ENCODE peak calls at places on chromosomes 12 and 14, in five cellular contexts. I is endothelial cell of umbilical vein, M is fibroblast of lung, R is DND-41, Z is mammary epithelial cell. T is an unnamed sample.

GRCh38 chr12:57896437-57897201 is 44.7 kb upstream of the ATP23 start:
- DNase-seq in I (peak; percentile 75), M (peak; percentile 70), R (no peak), Z (no peak), T (no peak)

GRCh38 chr14:62673014-62673727 is 372.1 kb downstream of the KCNH5 start:
- DNase-seq in I (no peak), M (no peak), R (no peak), Z (no peak), T (no peak)

GRCh38 chr12:91617830-91618229 is 435.2 kb upstream of the DCN start:
- DNase-seq in I (no peak), M (no peak), R (no peak), Z (peak; percentile 41), T (no peak)

GRCh38 chr12:42868291-42868690 is 278.7 kb upstream of the PRICKLE1 start:
- DNase-seq in I (no peak), M (peak; percentile 96), R (no peak), Z (peak; percentile 52), T (no peak)

GRCh38 chr14:104086661-104087461 is 1.4 kb downstream of the ASPG start:
- DNase-seq in I (no peak), M (no peak), R (no peak), Z (no peak), T (no peak)

GRCh38 chr14:24392327-24393098 is 6.3 kb upstream of the NYNRIN start:
- DNase-seq in I (peak; percentile 70), M (peak; percentile 59), R (no peak), Z (peak; percentile 73), T (no peak)

GRCh38 chr12:103075848-103076247 is 118.4 kb downstream of the ASCL1 start:
- DNase-seq in I (no peak), M (no peak), R (no peak), Z (no peak), T (no peak)

GRCh38 chr14:51454351-51454750 is 197.4 kb upstream of the FRMD6 start:
- DNase-seq in I (no peak), M (no peak), R (no peak), Z (no peak), T (no peak)

GRCh38 chr12:76942276-76942675 is 63.5 kb upstream of the CSRP2 start:
- DNase-seq in I (no peak), M (peak; percentile 70), R (no peak), Z (peak; percentile 17), T (no peak)

GRCh38 chr12:88448337-88448944 is 131.8 kb downstream of the KITLG start:
- DNase-seq in I (no peak), M (no peak), R (no peak), Z (no peak), T (no peak)

GRCh38 chr14:95255013-95255412 is 64.7 kb downstream of the CLMN start:
- DNase-seq in I (no peak), M (no peak), R (no peak), Z (no peak), T (no peak)

GRCh38 chr12:7444537-7444936 is 584 bp upstream of the CD163L1 start:
- DNase-seq in I (no peak), M (no peak), R (no peak), Z (no peak), T (no peak)

GRCh38 chr12:58961166-58961565 is 40.9 kb upstream of the LRIG3 start:
- DNase-seq in I (no peak), M (no peak), R (no peak), Z (no peak), T (no peak)

GRCh38 chr12:118645219-118645618 is 268.9 kb downstream of the SUDS3 start:
- DNase-seq in I (no peak), M (no peak), R (peak; percentile 60), Z (no peak), T (no peak)

GRCh38 chr14:50225974-50226297 is 5.4 kb downstream of the SOS2 start:
- DNase-seq in I (no peak), M (no peak), R (no peak), Z (no peak), T (no peak)

GRCh38 chr14:96584199-96584906 is 82.2 kb downstream of the PAPOLA start:
- DNase-seq in I (peak; percentile 21), M (peak; percentile 35), R (no peak), Z (peak; percentile 29), T (no peak)

GRCh38 chr14:26984318-26985177 is 386.7 kb upstream of the NOVA1 start:
- DNase-seq in I (peak; percentile 57), M (peak; percentile 55), R (peak; percentile 20), Z (peak; percentile 1), T (no peak)

GRCh38 chr12:17592472-17592871 is 497.5 kb downstream of the RERGL start:
- DNase-seq in I (no peak), M (no peak), R (no peak), Z (no peak), T (no peak)

GRCh38 chr14:99066378-99066777 is 205.6 kb downstream of the BCL11B start:
- DNase-seq in I (no peak), M (no peak), R (no peak), Z (peak; percentile 91), T (no peak)

GRCh38 chr12:56431850-56432249 is 17.4 kb downstream of the TIMELESS start:
- DNase-seq in I (no peak), M (no peak), R (no peak), Z (no peak), T (no peak)

GRCh38 chr12:123813349-123813748 is 51.2 kb downstream of the DNAH10 start:
- DNase-seq in I (no peak), M (peak; percentile 48), R (no peak), Z (peak; percentile 12), T (no peak)

GRCh38 chr12:113448874-113449273 is 22.8 kb downstream of the LHX5 start:
- DNase-seq in I (no peak), M (no peak), R (no peak), Z (no peak), T (no peak)

GRCh38 chr14:90758959-90759358 is 57.3 kb downstream of the TTC7B start:
- DNase-seq in I (peak; percentile 45), M (no peak), R (no peak), Z (no peak), T (no peak)

GRCh38 chr12:7916936-7917335 is 19.1 kb downstream of the SLC2A3 start:
- DNase-seq in I (no peak), M (no peak), R (no peak), Z (no peak), T (no peak)

GRCh38 chr12:54443446-54443845 is 24.4 kb upstream of the ITGA5 start:
- DNase-seq in I (no peak), M (no peak), R (no peak), Z (no peak), T (no peak)

GRCh38 chr12:101823891-101824290 is 6.9 kb downstream of the GNPTAB start:
- DNase-seq in I (peak; percentile 18), M (peak; percentile 15), R (peak; percentile 91), Z (no peak), T (no peak)

GRCh38 chr12:95742586-95742985 is 48.0 kb downstream of the NTN4 start:
- DNase-seq in I (no peak), M (no peak), R (no peak), Z (no peak), T (no peak)

GRCh38 chr12:7645395-7646177 is 20.1 kb downstream of the APOBEC1 start:
- DNase-seq in I (peak; percentile 34), M (peak; percentile 10), R (peak; percentile 45), Z (no peak), T (no peak)

GRCh38 chr12:15846887-15847286 is 35.3 kb upstream of the STRAP start:
- DNase-seq in I (no peak), M (peak; percentile 24), R (no peak), Z (no peak), T (no peak)

GRCh38 chr14:104395941-104396681 is 183.5 kb upstream of the C14orf180 start:
- DNase-seq in I (no peak), M (no peak), R (peak; percentile 1), Z (no peak), T (no peak)

GRCh38 chr14:74611672-74612345 is at the start of gene LTBP2:
- DNase-seq in I (no peak), M (peak; percentile 55), R (no peak), Z (peak; percentile 40), T (no peak)
- TF ChIP-seq EZH2 in I (no peak), M (no peak), R (no peak), Z (no peak), T (no peak)

GRCh38 chr14:78164226-78164853 is 5.8 kb upstream of the NRXN3 start:
- DNase-seq in I (no peak), M (no peak), R (peak; percentile 12), Z (no peak), T (no peak)
- TF ChIP-seq CTCF in I (peak; percentile 32), M (peak; percentile 32), R (peak; percentile 57), Z (peak; percentile 13), T (peak; percentile 98)

GRCh38 chr14:55620277-55620676 is 40.3 kb downstream of the KTN1 start:
- DNase-seq in I (no peak), M (no peak), R (no peak), Z (no peak), T (no peak)
- TF ChIP-seq EZH2 in I (no peak), M (no peak), R (no peak), Z (no peak), T (no peak)

GRCh38 chr12:126926023-126926600 is 1340.9 kb upstream of the TMEM132C start:
- DNase-seq in I (no peak), M (no peak), R (no peak), Z (peak; percentile 4), T (no peak)
- TF ChIP-seq CTCF in I (no peak), M (no peak), R (no peak), Z (no peak), T (no peak)

DNA sequence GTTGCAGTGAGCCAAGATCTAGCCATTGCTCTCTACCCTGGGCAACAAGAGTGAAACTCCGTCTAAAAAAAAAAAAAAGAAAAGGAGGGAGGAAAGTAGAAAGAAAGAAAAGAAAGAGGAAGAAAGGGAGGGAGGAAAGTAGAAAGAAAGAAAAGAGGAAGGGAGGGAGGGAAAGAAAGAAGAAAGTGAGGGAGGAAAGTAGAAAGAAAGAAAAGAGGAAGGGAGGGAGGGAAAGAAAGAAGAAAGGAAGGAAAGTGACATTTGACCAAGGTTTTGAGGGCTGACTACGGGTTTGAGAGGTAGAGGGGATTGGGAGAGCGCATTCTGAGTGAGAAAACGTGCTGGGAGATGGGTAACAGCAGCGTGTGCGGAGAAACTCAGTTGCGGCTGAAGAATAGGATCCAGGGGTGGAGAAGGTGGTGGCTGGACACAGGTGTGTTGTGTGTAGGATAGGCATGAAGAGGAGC is 521 bp upstream of the PAPLN start:
- DNase-seq in I (no peak), M (no peak), R (no peak), Z (no peak), T (no peak)
- TF ChIP-seq EZH2 in I (no peak), M (no peak), R (no peak), Z (no peak), T (no peak)

GRCh38 chr12:24723759-24724158 is 225.1 kb downstream of the BCAT1 start:
- DNase-seq in I (no peak), M (no peak), R (no peak), Z (no peak), T (no peak)

GRCh38 chr12:24728826-24729225 is 220.1 kb downstream of the BCAT1 start:
- DNase-seq in I (no peak), M (no peak), R (no peak), Z (no peak), T (no peak)

GRCh38 chr12:24724765-24725307 is 224.1 kb downstream of the BCAT1 start:
- DNase-seq in I (no peak), M (no peak), R (no peak), Z (no peak), T (no peak)

GRCh38 chr12:24730461-24730896 is 218.4 kb downstream of the BCAT1 start:
- DNase-seq in I (no peak), M (no peak), R (no peak), Z (no peak), T (no peak)

GRCh38 chr12:24728366-24728765 is 220.5 kb downstream of the BCAT1 start:
- DNase-seq in I (peak; percentile 31), M (peak; percentile 35), R (peak; percentile 25), Z (peak; percentile 14), T (no peak)
- TF ChIP-seq CTCF in I (peak; percentile 48), M (peak; percentile 51), R (peak; percentile 74), Z (peak; percentile 47), T (no peak)

GRCh38 chr14:71933026-71933587 is 878 bp downstream of the RGS6 start:
- DNase-seq in I (no peak), M (peak; percentile 2), R (no peak), Z (peak; percentile 10), T (no peak)
- TF ChIP-seq EZH2 in I (no peak), M (peak; percentile 70), R (no peak), Z (no peak), T (peak; percentile 36)